ENCODE peak calls at places on chromosomes 7 and 10, in seven cellular contexts. One of them, this sample, is unnamed.

GRCh38 chr10:114393482-114393881 is 10.8 kb downstream of the AFAP1L2 start:
- DNase-seq in neural crest cell: no peak
- DNase-seq in upper lobe of right lung: no peak
- DNase-seq in cardiac muscle cell: no peak
- DNase-seq in GM20000: no peak
- DNase-seq in endothelial cell: no peak
- DNase-seq in CD8-positive, alpha-beta T cell: no peak
- DNase-seq in this sample: no peak

GRCh38 chr10:103550229-103550628 is 56.7 kb downstream of the NEURL1 start:
- DNase-seq in GM20000: peak
- DNase-seq in endothelial cell: no peak
- DNase-seq in CD8-positive, alpha-beta T cell: no peak
- DNase-seq in neural crest cell: no peak
- DNase-seq in cardiac muscle cell: no peak
- DNase-seq in upper lobe of right lung: peak
- DNase-seq in this sample: no peak

GRCh38 chr10:129305046-129305445 is 162.0 kb upstream of the MGMT start:
- DNase-seq in upper lobe of right lung: no peak
- DNase-seq in endothelial cell: no peak
- DNase-seq in neural crest cell: no peak
- DNase-seq in GM20000: no peak
- DNase-seq in CD8-positive, alpha-beta T cell: no peak
- DNase-seq in cardiac muscle cell: peak
- DNase-seq in this sample: no peak

GRCh38 chr10:54159924-54160323 is 641.1 kb downstream of the PCDH15 start:
- DNase-seq in endothelial cell: no peak
- DNase-seq in CD8-positive, alpha-beta T cell: no peak
- DNase-seq in cardiac muscle cell: no peak
- DNase-seq in GM20000: no peak
- DNase-seq in neural crest cell: no peak
- DNase-seq in upper lobe of right lung: no peak
- DNase-seq in this sample: no peak

GRCh38 chr10:114685456-114685855 is 27.4 kb upstream of the ABLIM1 start:
- DNase-seq in GM20000: no peak
- DNase-seq in CD8-positive, alpha-beta T cell: no peak
- DNase-seq in cardiac muscle cell: no peak
- DNase-seq in neural crest cell: no peak
- DNase-seq in upper lobe of right lung: no peak
- DNase-seq in endothelial cell: no peak
- DNase-seq in this sample: no peak

GRCh38 chr7:124085168-124085567 is 52.3 kb upstream of the TMEM229A start:
- DNase-seq in cardiac muscle cell: peak
- DNase-seq in CD8-positive, alpha-beta T cell: no peak
- DNase-seq in neural crest cell: no peak
- DNase-seq in GM20000: no peak
- DNase-seq in upper lobe of right lung: no peak
- DNase-seq in endothelial cell: no peak
- DNase-seq in this sample: no peak

GRCh38 chr10:126380352-126381076 is 7.8 kb downstream of the ADAM12 start:
- DNase-seq in GM20000: no peak
- DNase-seq in upper lobe of right lung: no peak
- DNase-seq in endothelial cell: no peak
- DNase-seq in CD8-positive, alpha-beta T cell: no peak
- DNase-seq in neural crest cell: no peak
- DNase-seq in cardiac muscle cell: no peak
- DNase-seq in this sample: no peak

GRCh38 chr7:159197066-159197975 is 52.7 kb upstream of the VIPR2 start:
- DNase-seq in CD8-positive, alpha-beta T cell: peak
- DNase-seq in upper lobe of right lung: no peak
- DNase-seq in endothelial cell: no peak
- DNase-seq in neural crest cell: no peak
- DNase-seq in cardiac muscle cell: no peak
- DNase-seq in GM20000: peak
- DNase-seq in this sample: no peak

GRCh38 chr7:130294314-130294713 is 1.4 kb downstream of the CPA4 start:
- DNase-seq in upper lobe of right lung: no peak
- DNase-seq in neural crest cell: no peak
- DNase-seq in CD8-positive, alpha-beta T cell: no peak
- DNase-seq in endothelial cell: no peak
- DNase-seq in GM20000: no peak
- DNase-seq in cardiac muscle cell: no peak
- DNase-seq in this sample: no peak

GRCh38 chr10:71840177-71840711 is 10.8 kb downstream of the PSAP start:
- DNase-seq in upper lobe of right lung: no peak
- DNase-seq in GM20000: no peak
- DNase-seq in cardiac muscle cell: peak
- DNase-seq in CD8-positive, alpha-beta T cell: no peak
- DNase-seq in endothelial cell: peak
- DNase-seq in neural crest cell: peak
- DNase-seq in this sample: peak

GRCh38 chr10:17199351-17199804 is 2.1 kb downstream of the TRDMT1 start:
- DNase-seq in cardiac muscle cell: peak
- DNase-seq in neural crest cell: no peak
- DNase-seq in endothelial cell: no peak
- DNase-seq in GM20000: no peak
- DNase-seq in upper lobe of right lung: no peak
- DNase-seq in CD8-positive, alpha-beta T cell: no peak
- DNase-seq in this sample: no peak

GRCh38 chr7:84204655-84205054 is 10.1 kb upstream of the SEMA3A start:
- DNase-seq in neural crest cell: no peak
- DNase-seq in CD8-positive, alpha-beta T cell: no peak
- DNase-seq in cardiac muscle cell: peak
- DNase-seq in upper lobe of right lung: no peak
- DNase-seq in endothelial cell: no peak
- DNase-seq in GM20000: no peak
- DNase-seq in this sample: no peak

GRCh38 chr7:115634633-115635032 is 395.9 kb downstream of the TFEC start:
- DNase-seq in upper lobe of right lung: no peak
- DNase-seq in GM20000: no peak
- DNase-seq in CD8-positive, alpha-beta T cell: no peak
- DNase-seq in neural crest cell: no peak
- DNase-seq in endothelial cell: no peak
- DNase-seq in cardiac muscle cell: peak
- DNase-seq in this sample: no peak

GRCh38 chr10:28241766-28242399 is 61.0 kb downstream of the MPP7 start:
- DNase-seq in neural crest cell: peak
- DNase-seq in GM20000: peak
- DNase-seq in CD8-positive, alpha-beta T cell: peak
- DNase-seq in cardiac muscle cell: peak
- DNase-seq in upper lobe of right lung: no peak
- DNase-seq in endothelial cell: peak
- DNase-seq in this sample: no peak

GRCh38 chr10:31939797-31940708 is 11.4 kb upstream of the ARHGAP12 start:
- DNase-seq in endothelial cell: no peak
- DNase-seq in neural crest cell: no peak
- DNase-seq in GM20000: no peak
- DNase-seq in cardiac muscle cell: no peak
- DNase-seq in CD8-positive, alpha-beta T cell: no peak
- DNase-seq in upper lobe of right lung: no peak
- DNase-seq in this sample: no peak

GRCh38 chr10:6700066-6700465 is 120.0 kb upstream of the PRKCQ start:
- DNase-seq in CD8-positive, alpha-beta T cell: no peak
- DNase-seq in GM20000: no peak
- DNase-seq in cardiac muscle cell: no peak
- DNase-seq in upper lobe of right lung: no peak
- DNase-seq in endothelial cell: no peak
- DNase-seq in neural crest cell: no peak
- DNase-seq in this sample: no peak
- TF ChIP-seq CTCF in CD8-positive, alpha-beta T cell: no peak
- TF ChIP-seq CTCF in GM20000: no peak
- TF ChIP-seq CTCF in cardiac muscle cell: no peak
- TF ChIP-seq CTCF in upper lobe of right lung: no peak
- TF ChIP-seq CTCF in endothelial cell: no peak
- TF ChIP-seq CTCF in neural crest cell: no peak
- TF ChIP-seq CTCF in this sample: no peak

GRCh38 chr7:99825873-99826272 is 1.9 kb upstream of the CYP3A43 start:
- DNase-seq in GM20000: no peak
- DNase-seq in upper lobe of right lung: no peak
- DNase-seq in cardiac muscle cell: no peak
- DNase-seq in endothelial cell: no peak
- DNase-seq in CD8-positive, alpha-beta T cell: no peak
- DNase-seq in neural crest cell: no peak
- DNase-seq in this sample: no peak

GRCh38 chr7:99824091-99824490 is 3.7 kb upstream of the CYP3A43 start:
- DNase-seq in CD8-positive, alpha-beta T cell: no peak
- DNase-seq in upper lobe of right lung: no peak
- DNase-seq in GM20000: no peak
- DNase-seq in cardiac muscle cell: no peak
- DNase-seq in endothelial cell: no peak
- DNase-seq in neural crest cell: no peak
- DNase-seq in this sample: no peak

GRCh38 chr7:99822731-99823718 is 4.8 kb upstream of the CYP3A43 start:
- DNase-seq in endothelial cell: no peak
- DNase-seq in cardiac muscle cell: no peak
- DNase-seq in neural crest cell: no peak
- DNase-seq in CD8-positive, alpha-beta T cell: no peak
- DNase-seq in GM20000: no peak
- DNase-seq in upper lobe of right lung: no peak
- DNase-seq in this sample: no peak

GRCh38 chr7:99825451-99825850 is 2.4 kb upstream of the CYP3A43 start:
- DNase-seq in neural crest cell: no peak
- DNase-seq in cardiac muscle cell: no peak
- DNase-seq in upper lobe of right lung: no peak
- DNase-seq in GM20000: no peak
- DNase-seq in endothelial cell: no peak
- DNase-seq in CD8-positive, alpha-beta T cell: no peak
- DNase-seq in this sample: no peak

DNA sequence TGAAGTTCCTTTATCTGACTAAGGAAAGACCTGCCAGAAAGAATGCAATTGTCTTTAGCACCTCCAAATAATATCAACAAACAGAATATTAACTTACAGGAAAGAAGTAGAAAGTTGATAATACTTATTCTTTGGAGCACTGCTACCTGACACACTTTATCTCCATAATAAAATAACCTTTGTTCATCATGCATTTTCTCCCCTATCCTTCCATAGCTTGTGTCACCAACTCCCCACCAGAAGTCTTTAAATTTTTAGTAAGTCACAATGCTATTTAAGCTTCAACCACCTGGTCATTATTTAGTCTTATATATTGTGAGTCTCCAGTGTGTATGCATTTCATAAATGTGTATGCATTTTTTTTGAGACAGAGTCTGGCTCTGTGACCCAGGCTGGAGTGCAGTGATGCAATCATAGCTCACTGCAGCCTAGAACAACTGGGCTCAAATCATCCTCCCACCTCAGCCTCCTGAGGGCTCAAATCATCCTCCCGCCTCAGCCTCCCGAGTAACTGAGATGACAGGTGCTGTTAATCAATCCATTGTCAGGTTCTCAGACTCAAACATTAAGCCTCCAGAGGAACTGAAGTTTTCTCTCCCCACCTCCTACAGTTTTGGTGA is 7.3 kb upstream of the CYP3A43 start:
- DNase-seq in upper lobe of right lung: no peak
- DNase-seq in CD8-positive, alpha-beta T cell: no peak
- DNase-seq in endothelial cell: no peak
- DNase-seq in cardiac muscle cell: no peak
- DNase-seq in neural crest cell: no peak
- DNase-seq in GM20000: no peak
- DNase-seq in this sample: no peak
- TF ChIP-seq CTCF in upper lobe of right lung: no peak
- TF ChIP-seq CTCF in CD8-positive, alpha-beta T cell: no peak
- TF ChIP-seq CTCF in endothelial cell: no peak
- TF ChIP-seq CTCF in cardiac muscle cell: no peak
- TF ChIP-seq CTCF in neural crest cell: no peak
- TF ChIP-seq CTCF in GM20000: no peak
- TF ChIP-seq CTCF in this sample: no peak

GRCh38 chr10:3672220-3672619 is 112.8 kb downstream of the KLF6 start:
- DNase-seq in upper lobe of right lung: no peak
- DNase-seq in cardiac muscle cell: peak
- DNase-seq in endothelial cell: no peak
- DNase-seq in neural crest cell: no peak
- DNase-seq in CD8-positive, alpha-beta T cell: no peak
- DNase-seq in GM20000: no peak
- DNase-seq in this sample: no peak
- TF ChIP-seq CTCF in upper lobe of right lung: no peak
- TF ChIP-seq CTCF in cardiac muscle cell: no peak
- TF ChIP-seq CTCF in endothelial cell: no peak
- TF ChIP-seq CTCF in neural crest cell: no peak
- TF ChIP-seq CTCF in CD8-positive, alpha-beta T cell: no peak
- TF ChIP-seq CTCF in GM20000: no peak
- TF ChIP-seq CTCF in this sample: no peak

GRCh38 chr7:26117970-26118369 is 34.0 kb upstream of the NFE2L3 start:
- DNase-seq in upper lobe of right lung: no peak
- DNase-seq in neural crest cell: no peak
- DNase-seq in GM20000: no peak
- DNase-seq in cardiac muscle cell: no peak
- DNase-seq in endothelial cell: no peak
- DNase-seq in CD8-positive, alpha-beta T cell: no peak
- DNase-seq in this sample: no peak
- TF ChIP-seq CTCF in upper lobe of right lung: no peak
- TF ChIP-seq CTCF in neural crest cell: no peak
- TF ChIP-seq CTCF in GM20000: no peak
- TF ChIP-seq CTCF in cardiac muscle cell: no peak
- TF ChIP-seq CTCF in endothelial cell: no peak
- TF ChIP-seq CTCF in CD8-positive, alpha-beta T cell: no peak
- TF ChIP-seq CTCF in this sample: no peak

GRCh38 chr10:127813290-127813689 is 76.3 kb downstream of the FOXI2 start:
- DNase-seq in GM20000: no peak
- DNase-seq in neural crest cell: no peak
- DNase-seq in upper lobe of right lung: no peak
- DNase-seq in cardiac muscle cell: no peak
- DNase-seq in CD8-positive, alpha-beta T cell: no peak
- DNase-seq in endothelial cell: no peak
- DNase-seq in this sample: no peak
- TF ChIP-seq CTCF in GM20000: no peak
- TF ChIP-seq CTCF in neural crest cell: peak
- TF ChIP-seq CTCF in upper lobe of right lung: peak
- TF ChIP-seq CTCF in cardiac muscle cell: no peak
- TF ChIP-seq CTCF in CD8-positive, alpha-beta T cell: no peak
- TF ChIP-seq CTCF in endothelial cell: peak
- TF ChIP-seq CTCF in this sample: peak